ENCODE peak calls at places on chromosomes 6 and 20, in four cellular contexts. B is A549, E is AG09309, N is OCI-LY7. C is an unnamed sample.

GRCh38 chr6:127177030-127177928 is 58.8 kb downstream of the RSPO3 start:
- DNase-seq in B (no peak), E (peak), N (no peak), C (no peak)

GRCh38 chr20:50874111-50874757 is 57.0 kb downstream of the ADNP start:
- DNase-seq in B (no peak), E (no peak), N (no peak), C (no peak)

GRCh38 chr6:29516108-29516507 is 28.4 kb upstream of the MAS1L start:
- DNase-seq in B (peak), E (no peak), N (no peak), C (peak)

GRCh38 chr6:162056745-162057144 is 670.8 kb downstream of the PRKN start:
- DNase-seq in B (peak), E (no peak), N (no peak), C (peak)

GRCh38 chr6:166814386-166814785 is 142.0 kb downstream of the RNASET2 start:
- DNase-seq in B (no peak), E (no peak), N (no peak), C (no peak)

GRCh38 chr20:7851031-7851490 is 89.2 kb downstream of the HAO1 start:
- DNase-seq in B (peak), E (peak), N (no peak), C (no peak)

GRCh38 chr6:133591330-133591729 is 297.6 kb upstream of the TCF21 start:
- DNase-seq in B (no peak), E (no peak), N (no peak), C (no peak)

GRCh38 chr6:168129292-168130167 is 50.5 kb upstream of the FRMD1 start:
- DNase-seq in B (no peak), E (no peak), N (no peak), C (no peak)

GRCh38 chr6:34601706-34602105 is 45.6 kb upstream of the SPDEF start:
- DNase-seq in B (no peak), E (no peak), N (no peak), C (no peak)

GRCh38 chr6:139605350-139605749 is 230.9 kb upstream of the CITED2 start:
- DNase-seq in B (no peak), E (peak), N (no peak), C (no peak)

GRCh38 chr6:131362696-131363095 is 210.3 kb upstream of the ARG1 start:
- DNase-seq in B (no peak), E (no peak), N (no peak), C (no peak)

GRCh38 chr6:54992789-54993188 is 146.2 kb downstream of the FAM83B start:
- DNase-seq in B (peak), E (no peak), N (peak), C (peak)

GRCh38 chr6:92132446-92132845 is 1286.9 kb downstream of the EPHA7 start:
- DNase-seq in B (no peak), E (no peak), N (no peak), C (peak)

GRCh38 chr20:22387452-22387851 is 196.9 kb downstream of the FOXA2 start:
- DNase-seq in B (no peak), E (no peak), N (no peak), C (no peak)

GRCh38 chr6:158912591-158912990 is 87.4 kb downstream of the RSPH3 start:
- DNase-seq in B (no peak), E (no peak), N (peak), C (no peak)

GRCh38 chr6:131937703-131938631 is 13.2 kb downstream of the CCN2 start:
- DNase-seq in B (peak), E (no peak), N (no peak), C (no peak)

GRCh38 chr6:154515808-154516207 is 5.3 kb upstream of the CNKSR3 start:
- DNase-seq in B (no peak), E (no peak), N (no peak), C (no peak)

GRCh38 chr20:51678041-51678697 is 90.0 kb downstream of the ATP9A start:
- DNase-seq in B (no peak), E (no peak), N (no peak), C (no peak)

GRCh38 chr6:15330174-15330934 is 84.5 kb downstream of the JARID2 start:
- DNase-seq in B (no peak), E (no peak), N (no peak), C (peak)

DNA sequence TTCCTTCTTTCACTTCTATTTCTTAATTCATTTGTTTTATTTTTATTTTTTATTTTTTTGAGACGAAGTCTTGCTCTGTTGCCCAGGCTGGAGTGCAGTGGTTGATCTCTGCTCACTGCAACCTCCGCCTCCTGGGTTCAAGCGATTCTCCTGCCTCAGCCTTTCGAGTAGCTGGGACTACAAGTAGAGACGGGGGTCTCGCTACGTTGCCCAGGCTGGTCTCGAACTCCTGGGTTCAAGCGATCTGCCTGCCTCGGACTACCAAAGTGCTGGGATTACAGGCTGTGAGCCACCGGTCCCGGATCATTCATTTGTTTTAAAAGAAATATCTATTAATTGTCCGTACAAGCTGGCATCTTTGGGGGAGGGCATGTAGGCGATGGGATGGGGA is 487 bp upstream of the NFKBIE start:
- DNase-seq in B (no peak), E (no peak), N (no peak), C (no peak)
- H3K4me3 ChIP-seq in B (peak), E (no peak), N (peak), C (peak)

GRCh38 chr6:113857565-113858066 is 471 bp downstream of the MARCKS start:
- DNase-seq in B (peak), E (no peak), N (no peak), C (peak)
- H3K4me3 ChIP-seq in B (peak), E (peak), N (peak), C (no peak)

GRCh38 chr6:31588871-31589650 is 3.0 kb downstream of the LST1 start:
- DNase-seq in B (no peak), E (no peak), N (no peak), C (peak)

GRCh38 chr6:31587791-31588777 is 2.0 kb downstream of the LST1 start:
- DNase-seq in B (no peak), E (no peak), N (no peak), C (peak)

GRCh38 chr6:31586013-31586412 is at the start of gene LST1:
- DNase-seq in B (no peak), E (no peak), N (no peak), C (peak)

GRCh38 chr6:31585531-31585930 is 546 bp upstream of the LST1 start:
- DNase-seq in B (peak), E (no peak), N (peak), C (peak)

GRCh38 chr6:31586596-31586995 is 519 bp downstream of the LST1 start:
- DNase-seq in B (no peak), E (no peak), N (peak), C (peak)
- H3K4me3 ChIP-seq in B (no peak), E (no peak), N (peak), C (peak)

DNA sequence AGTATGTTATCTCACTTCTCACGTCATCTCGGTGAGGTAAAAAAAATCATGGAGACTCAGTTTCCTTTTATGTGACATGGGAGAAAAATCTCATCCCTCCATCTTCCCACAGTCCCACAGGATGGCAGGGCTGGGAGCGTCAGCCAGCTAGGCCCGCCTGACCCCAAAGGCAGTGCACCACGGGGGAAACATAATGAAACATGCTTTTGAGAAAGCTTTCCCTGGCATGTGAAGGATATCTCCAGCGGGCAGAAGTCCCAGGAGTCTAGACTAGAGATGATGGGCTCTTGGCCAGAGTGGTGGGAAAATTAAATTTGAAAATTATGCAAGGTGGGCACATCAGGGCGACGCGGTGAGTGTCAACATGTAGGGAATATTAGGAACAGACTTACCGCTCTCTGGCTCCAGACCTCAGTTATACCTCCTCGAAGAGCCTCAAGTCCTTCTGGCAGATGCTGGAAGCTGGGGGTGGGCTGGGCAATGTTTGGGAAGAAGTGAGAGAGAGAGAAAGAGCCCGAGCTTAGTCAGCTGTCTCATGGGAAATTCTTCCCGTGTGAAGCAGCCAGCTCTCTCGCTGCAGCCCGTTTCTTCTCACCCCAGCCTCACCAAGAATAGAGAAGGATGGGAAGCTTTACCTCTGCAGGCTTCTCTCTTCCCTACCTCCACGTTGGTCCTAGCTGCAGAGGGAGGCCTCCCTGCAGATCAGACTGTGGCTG is 52.3 kb downstream of the MOCS1 start:
- DNase-seq in B (no peak), E (peak), N (no peak), C (no peak)
- H3K4me3 ChIP-seq in B (no peak), E (peak), N (no peak), C (no peak)

GRCh38 chr6:8652710-8653109 is 217.4 kb upstream of the SLC35B3 start:
- DNase-seq in B (no peak), E (no peak), N (no peak), C (no peak)
- H3K4me3 ChIP-seq in B (no peak), E (no peak), N (no peak), C (no peak)

GRCh38 chr6:27290850-27291208 is 21.2 kb downstream of the POM121L2 start:
- DNase-seq in B (no peak), E (no peak), N (no peak), C (no peak)
- H3K4me3 ChIP-seq in B (peak), E (no peak), N (no peak), C (no peak)

GRCh38 chr20:58623579-58624473 is 27.3 kb upstream of the STX16 start:
- DNase-seq in B (peak), E (peak), N (no peak), C (peak)
- H3K4me3 ChIP-seq in B (no peak), E (no peak), N (no peak), C (no peak)

DNA sequence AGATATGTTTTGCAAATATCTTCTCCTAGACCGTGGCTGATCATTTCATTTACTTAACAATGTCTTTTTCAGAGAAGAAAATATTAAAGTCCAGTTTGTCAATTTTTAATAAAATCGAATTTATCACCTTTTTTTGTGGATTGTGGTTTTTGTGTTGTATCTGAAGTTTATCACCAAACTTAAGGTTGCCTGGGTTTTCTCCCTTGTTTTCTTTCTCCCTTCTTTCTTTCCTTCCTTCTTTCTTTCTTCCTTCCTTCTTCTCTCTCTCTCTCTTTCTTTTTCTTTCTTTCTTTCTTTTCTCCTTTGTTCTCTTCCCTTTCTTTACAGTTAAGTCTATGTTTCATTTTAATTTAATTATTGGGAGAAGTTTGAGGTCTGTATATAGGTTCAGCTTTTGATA is 68.7 kb downstream of the RNF182 start:
- DNase-seq in B (no peak), E (no peak), N (no peak), C (no peak)
- H3K4me3 ChIP-seq in B (no peak), E (no peak), N (no peak), C (no peak)

GRCh38 chr20:49727473-49727872 is 13.8 kb upstream of the B4GALT5 start:
- DNase-seq in B (no peak), E (no peak), N (no peak), C (peak)

GRCh38 chr20:49729780-49730179 is 16.1 kb upstream of the B4GALT5 start:
- DNase-seq in B (no peak), E (peak), N (no peak), C (no peak)

GRCh38 chr20:49727894-49728885 is 14.5 kb upstream of the B4GALT5 start:
- DNase-seq in B (no peak), E (no peak), N (no peak), C (no peak)

GRCh38 chr20:49725694-49726093 is 12.0 kb upstream of the B4GALT5 start:
- DNase-seq in B (no peak), E (no peak), N (no peak), C (peak)

GRCh38 chr20:49724637-49725606 is 11.2 kb upstream of the B4GALT5 start:
- DNase-seq in B (no peak), E (peak), N (peak), C (peak)
- H3K4me3 ChIP-seq in B (no peak), E (no peak), N (no peak), C (peak)

DNA sequence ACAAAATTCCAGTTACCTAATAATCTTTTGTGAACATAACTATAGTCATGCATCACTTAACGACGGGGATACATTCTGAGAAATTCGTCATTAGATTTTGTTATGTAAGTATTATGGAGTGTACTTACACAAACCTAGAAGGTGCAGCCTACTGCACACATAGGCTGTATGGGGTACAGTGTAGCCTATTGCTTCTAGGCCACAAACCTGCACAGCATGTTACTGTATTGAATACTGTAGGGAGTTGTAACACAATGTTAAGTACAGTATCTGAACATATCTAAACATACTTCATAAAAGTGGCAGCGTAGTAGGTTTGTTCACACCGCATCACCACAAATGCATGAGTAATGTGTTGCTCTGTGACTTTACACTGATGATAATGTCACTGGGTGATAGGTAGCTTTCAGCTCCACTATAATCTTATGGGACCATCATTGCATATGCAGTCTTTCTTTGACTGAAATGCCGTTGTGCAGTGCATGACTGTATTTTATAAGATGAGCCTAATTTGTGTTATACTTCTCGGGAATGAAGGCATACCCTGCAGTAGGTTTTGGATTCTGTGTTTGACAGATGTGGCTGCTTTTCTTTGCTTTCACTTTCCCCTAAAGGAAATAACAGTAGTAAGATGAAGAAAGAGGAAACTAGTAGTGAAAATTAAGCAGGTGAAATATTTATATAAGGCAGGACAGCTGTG is 365.6 kb downstream of the FARS2 start:
- DNase-seq in B (no peak), E (no peak), N (peak), C (no peak)
- H3K4me3 ChIP-seq in B (no peak), E (no peak), N (peak), C (no peak)